ENCODE peak calls at places on chromosomes 6 and 20, in ten cellular contexts. G is activated naive CD8-positive, alpha-beta T cell treated with anti-CD3 and anti-CD28 coated beads for 36 hours; L is stimulated activated CD8-positive, alpha-beta memory T cell treated with anti-CD3 and anti-CD28 coated beads, Interleukin-15, amount 100 ng/mL, for 4 hours; O is B cell; A is upper lobe of left lung; C is HT1080; U is GM04504; S is astrocyte of the cerebellum; F is putamen; R is central memory CD4-positive, alpha-beta T cell. Y is an unnamed sample.

GRCh38 chr6:144302701-144303351 is 17.7 kb downstream of the UTRN start:
- DNase-seq in G (no peak), L (no peak), O (no peak), A (no peak), C (no peak), U (no peak), S (no peak), F (no peak), R (no peak), Y (no peak)

GRCh38 chr20:20820104-20820503 is 107.7 kb upstream of the RALGAPA2 start:
- DNase-seq in G (no peak), L (no peak), O (no peak), A (peak), C (no peak), U (no peak), S (no peak), F (no peak), R (no peak), Y (peak)

GRCh38 chr20:24443436-24443835 is 26.0 kb upstream of the SYNDIG1 start:
- DNase-seq in G (no peak), L (no peak), O (no peak), A (no peak), C (no peak), U (no peak), S (no peak), F (no peak), R (no peak), Y (no peak)

GRCh38 chr20:49560186-49560585 is 7.8 kb downstream of the PTGIS start:
- DNase-seq in G (no peak), L (no peak), O (no peak), A (no peak), C (no peak), U (no peak), S (no peak), F (no peak), R (no peak), Y (no peak)

GRCh38 chr6:41575598-41575997 is 29.4 kb downstream of the FOXP4 start:
- DNase-seq in G (no peak), L (no peak), O (no peak), A (no peak), C (no peak), U (no peak), S (no peak), F (no peak), R (no peak), Y (no peak)

GRCh38 chr6:168384045-168385038 is 56.6 kb upstream of the SMOC2 start:
- DNase-seq in G (no peak), L (no peak), O (no peak), A (no peak), C (no peak), U (no peak), S (no peak), F (no peak), R (no peak), Y (no peak)

GRCh38 chr6:9623228-9623832 is 791.5 kb downstream of the TFAP2A start:
- DNase-seq in G (no peak), L (no peak), O (no peak), A (no peak), C (no peak), U (no peak), S (no peak), F (no peak), R (no peak), Y (no peak)

GRCh38 chr6:24228681-24229255 is 102.8 kb downstream of the NRSN1 start:
- DNase-seq in G (peak), L (no peak), O (no peak), A (peak), C (peak), U (peak), S (no peak), F (no peak), R (no peak), Y (no peak)

GRCh38 chr20:57395111-57395959 is 4.1 kb downstream of the RBM38 start:
- DNase-seq in G (no peak), L (no peak), O (peak), A (no peak), C (no peak), U (no peak), S (peak), F (peak), R (no peak), Y (peak)

GRCh38 chr20:36491901-36492617 is 49.3 kb upstream of the MYL9 start:
- DNase-seq in G (peak), L (peak), O (peak), A (peak), C (peak), U (no peak), S (peak), F (no peak), R (peak), Y (no peak)

GRCh38 chr20:64242003-64242796 is 13.3 kb upstream of the PCMTD2 start:
- DNase-seq in G (no peak), L (no peak), O (no peak), A (no peak), C (no peak), U (no peak), S (no peak), F (no peak), R (no peak), Y (no peak)

GRCh38 chr6:55794136-55794812 is 81.1 kb downstream of the BMP5 start:
- DNase-seq in G (no peak), L (no peak), O (no peak), A (no peak), C (peak), U (peak), S (peak), F (no peak), R (no peak), Y (no peak)

GRCh38 chr20:37774143-37774542 is 80.3 kb downstream of the CTNNBL1 start:
- DNase-seq in G (no peak), L (no peak), O (peak), A (no peak), C (no peak), U (no peak), S (no peak), F (no peak), R (no peak), Y (no peak)

GRCh38 chr6:26445934-26446667 is 5.8 kb downstream of the BTN3A3 start:
- DNase-seq in G (peak), L (no peak), O (no peak), A (no peak), C (no peak), U (no peak), S (no peak), F (no peak), R (peak), Y (no peak)

GRCh38 chr6:33001685-33002084 is 7.7 kb downstream of the HLA-DOA start:
- DNase-seq in G (no peak), L (no peak), O (no peak), A (no peak), C (no peak), U (no peak), S (no peak), F (no peak), R (no peak), Y (no peak)

GRCh38 chr6:63066053-63066704 is 145.1 kb upstream of the FKBP1C start:
- DNase-seq in G (no peak), L (no peak), O (no peak), A (no peak), C (peak), U (no peak), S (no peak), F (no peak), R (no peak), Y (no peak)

GRCh38 chr20:483791-484644 is 21.7 kb upstream of the TBC1D20 start:
- DNase-seq in G (no peak), L (no peak), O (no peak), A (no peak), C (no peak), U (no peak), S (no peak), F (no peak), R (no peak), Y (peak)

GRCh38 chr6:121263742-121264141 is 70.5 kb downstream of the TBC1D32 start:
- DNase-seq in G (no peak), L (no peak), O (no peak), A (no peak), C (no peak), U (no peak), S (no peak), F (no peak), R (no peak), Y (no peak)

GRCh38 chr6:108748959-108749358 is 99.3 kb upstream of the ARMC2 start:
- DNase-seq in G (no peak), L (no peak), O (no peak), A (no peak), C (no peak), U (no peak), S (no peak), F (no peak), R (no peak), Y (no peak)

GRCh38 chr6:90135672-90136071 is 161.0 kb downstream of the BACH2 start:
- DNase-seq in G (no peak), L (no peak), O (no peak), A (no peak), C (peak), U (peak), S (peak), F (no peak), R (no peak), Y (no peak)

GRCh38 chr20:56433880-56434255 is 21.8 kb downstream of the CASS4 start:
- DNase-seq in G (no peak), L (no peak), O (no peak), A (peak), C (no peak), U (peak), S (no peak), F (no peak), R (no peak), Y (no peak)

GRCh38 chr20:62274332-62275262 is 28.2 kb upstream of the ADRM1 start:
- DNase-seq in G (no peak), L (no peak), O (peak), A (no peak), C (no peak), U (no peak), S (no peak), F (peak), R (no peak), Y (peak)

GRCh38 chr20:23434521-23435313 is 4.8 kb upstream of the CSTL1 start:
- DNase-seq in G (no peak), L (no peak), O (no peak), A (no peak), C (no peak), U (no peak), S (no peak), F (no peak), R (no peak), Y (no peak)

GRCh38 chr6:131954775-131955107 is 3.6 kb upstream of the CCN2 start:
- DNase-seq in G (no peak), L (no peak), O (no peak), A (peak), C (peak), U (no peak), S (peak), F (no peak), R (no peak), Y (no peak)

GRCh38 chr6:140462495-140463311 is 1088.3 kb upstream of the CITED2 start:
- DNase-seq in G (no peak), L (no peak), O (no peak), A (no peak), C (no peak), U (peak), S (no peak), F (no peak), R (no peak), Y (no peak)

GRCh38 chr20:17583126-17583525 is 13.3 kb downstream of the DSTN start:
- DNase-seq in G (no peak), L (no peak), O (no peak), A (no peak), C (no peak), U (no peak), S (no peak), F (no peak), R (no peak), Y (no peak)

GRCh38 chr6:43904311-43905123 is 134.5 kb downstream of the VEGFA start:
- DNase-seq in G (no peak), L (no peak), O (no peak), A (no peak), C (peak), U (no peak), S (no peak), F (no peak), R (no peak), Y (no peak)

GRCh38 chr6:28005124-28005662 is 48.2 kb downstream of the OR2B6 start:
- DNase-seq in G (no peak), L (no peak), O (no peak), A (no peak), C (no peak), U (no peak), S (no peak), F (no peak), R (no peak), Y (no peak)

GRCh38 chr6:144932621-144933020 is 647.5 kb downstream of the UTRN start:
- DNase-seq in G (no peak), L (no peak), O (no peak), A (no peak), C (no peak), U (no peak), S (no peak), F (no peak), R (no peak), Y (no peak)

GRCh38 chr20:2688041-2688591 is 4.5 kb upstream of the EBF4 start:
- DNase-seq in G (peak), L (peak), O (peak), A (peak), C (peak), U (no peak), S (no peak), F (no peak), R (peak), Y (peak)

GRCh38 chr6:138430361-138431145 is 26.5 kb downstream of the HEBP2 start:
- DNase-seq in G (no peak), L (no peak), O (no peak), A (no peak), C (no peak), U (no peak), S (no peak), F (peak), R (no peak), Y (peak)

GRCh38 chr6:170080169-170080827 is 210.6 kb downstream of the DLL1 start:
- DNase-seq in G (no peak), L (no peak), O (no peak), A (peak), C (no peak), U (no peak), S (no peak), F (no peak), R (no peak), Y (no peak)

GRCh38 chr6:84258866-84259265 is 31.4 kb upstream of the CEP162 start:
- DNase-seq in G (no peak), L (no peak), O (no peak), A (no peak), C (no peak), U (no peak), S (no peak), F (no peak), R (no peak), Y (peak)